ENCODE peak calls at places on chromosomes 2 and 18, in five cellular contexts. G, K, Y, D and S are unnamed samples.

GRCh38 chr2:197273485-197273884 is 37.1 kb downstream of the ANKRD44 start:
- DNase-seq in K (no peak), Y (no peak), G (no peak), D (no peak), S (no peak)

GRCh38 chr2:71064110-71064611 is 4.3 kb upstream of the NAGK start:
- DNase-seq in Y (no peak), G (no peak), D (no peak), K (no peak), S (no peak)

GRCh38 chr18:63872586-63872985 is 14.9 kb upstream of the SERPINB2 start:
- DNase-seq in Y (no peak), G (no peak), D (no peak), K (no peak), S (no peak)

GRCh38 chr18:33014060-33014796 is 241.4 kb upstream of the KLHL14 start:
- DNase-seq in K (peak), D (no peak), Y (no peak), G (no peak), S (no peak)

GRCh38 chr2:74525717-74526648 is at the start of gene DQX1:
- DNase-seq in K (peak), D (no peak), Y (peak), G (no peak), S (no peak)

GRCh38 chr2:182625814-182626213 is 90.2 kb upstream of the DNAJC10 start:
- DNase-seq in K (no peak), Y (no peak), D (no peak), G (no peak), S (no peak)

GRCh38 chr18:49555641-49556040 is 6.2 kb upstream of the LIPG start:
- DNase-seq in K (no peak), D (no peak), Y (no peak), G (no peak), S (no peak)

GRCh38 chr18:77377813-77378212 is 128.2 kb downstream of the GALR1 start:
- DNase-seq in Y (no peak), D (no peak), K (no peak), G (no peak), S (no peak)

GRCh38 chr2:40101076-40101688 is 322.1 kb upstream of the THUMPD2 start:
- DNase-seq in K (no peak), D (no peak), Y (no peak), G (no peak), S (no peak)

GRCh38 chr2:207531024-207531411 is 1.3 kb downstream of the CREB1 start:
- DNase-seq in Y (peak), D (no peak), K (no peak), G (no peak), S (no peak)

GRCh38 chr2:73383036-73383435 is 2.6 kb upstream of the ALMS1 start:
- DNase-seq in K (no peak), D (no peak), G (no peak), Y (peak), S (no peak)

GRCh38 chr2:233445152-233445830 is 91.0 kb downstream of the DGKD start:
- DNase-seq in G (no peak), K (no peak), Y (no peak), D (no peak), S (no peak)

GRCh38 chr18:77012751-77013550 is 119.6 kb downstream of the MBP start:
- DNase-seq in D (no peak), G (no peak), Y (no peak), K (no peak), S (no peak)

GRCh38 chr2:234495076-234495800 is 1.6 kb downstream of the ARL4C start:
- DNase-seq in Y (no peak), G (no peak), K (no peak), D (no peak), S (no peak)

GRCh38 chr2:110678457-110679336 is 834 bp upstream of the BUB1 start:
- DNase-seq in Y (peak), G (peak), D (peak), K (no peak), S (no peak)

GRCh38 chr18:74255022-74255658 is 36.6 kb downstream of the CYB5A start:
- DNase-seq in D (no peak), G (no peak), Y (no peak), K (no peak), S (no peak)

GRCh38 chr18:23994361-23994902 is 20.1 kb upstream of the TTC39C start:
- DNase-seq in D (no peak), G (peak), Y (no peak), K (peak), S (peak)

GRCh38 chr2:191724015-191724414 is 46.1 kb downstream of the NABP1 start:
- DNase-seq in G (no peak), Y (no peak), D (no peak), K (no peak), S (peak)

GRCh38 chr18:36697905-36698304 is 130.9 kb downstream of the TPGS2 start:
- DNase-seq in Y (no peak), G (no peak), D (no peak), K (peak), S (no peak)

GRCh38 chr2:148022351-148022750 is 1.5 kb downstream of the MBD5 start:
- DNase-seq in D (no peak), Y (peak), K (no peak), G (no peak), S (no peak)

GRCh38 chr2:120251863-120252206 is 817 bp upstream of the RALB start:
- DNase-seq in K (no peak), D (no peak), G (peak), Y (peak), S (no peak)

GRCh38 chr2:102718387-102719316 is 43.2 kb upstream of the TMEM182 start:
- DNase-seq in K (no peak), D (no peak), Y (no peak), G (no peak), S (no peak)

GRCh38 chr2:120936476-120937334 is 201.0 kb downstream of the GLI2 start:
- DNase-seq in K (no peak), D (no peak), G (no peak), Y (no peak), S (no peak)

GRCh38 chr2:97747716-97748115 is 34.3 kb downstream of the ZAP70 start:
- DNase-seq in Y (no peak), G (no peak), K (no peak), D (no peak), S (no peak)

GRCh38 chr18:2089416-2089815 is 481.9 kb downstream of the METTL4 start:
- DNase-seq in K (no peak), G (no peak), D (no peak), Y (no peak), S (no peak)

GRCh38 chr18:25467226-25468065 is 115.5 kb upstream of the ZNF521 start:
- DNase-seq in Y (no peak), G (no peak), K (no peak), D (no peak), S (no peak)